ENCODE peak calls at places on chromosomes 1 and 21, in five cellular contexts. H is IMR-90; I is stimulated activated naive CD4-positive, alpha-beta T cell; J is activated CD4-positive, alpha-beta T cell treated with anti-CD3 and anti-CD28 coated beads, Interleukin-2, amount 10 ng/mL, durations not matched to agents 7 days and 5 days; Y is left lobe of liver. B is an unnamed sample.

GRCh38 chr1:92065042-92065441 is 10.2 kb downstream of the SETSIP start:
- DNase-seq in H (no peak), I (no peak), J (no peak), Y (no peak), B (no peak)

GRCh38 chr1:44805311-44806024 is 1.7 kb downstream of the DYNLT4 start:
- DNase-seq in H (no peak), I (peak; percentile 44), J (no peak), Y (no peak), B (no peak)

GRCh38 chr1:198892065-198892464 is 253.2 kb downstream of the PTPRC start:
- DNase-seq in H (peak; percentile 81), I (no peak), J (no peak), Y (no peak), B (no peak)

GRCh38 chr1:58874757-58875755 is 91.2 kb upstream of the JUN start:
- DNase-seq in H (peak; percentile 51), I (no peak), J (no peak), Y (no peak), B (no peak)

GRCh38 chr1:245874942-245875580 is 632.0 kb downstream of the SMYD3 start:
- DNase-seq in H (peak; percentile 100), I (no peak), J (no peak), Y (peak; percentile 73), B (peak; percentile 90)

GRCh38 chr1:161721738-161722343 is 497 bp downstream of the FCRLB start:
- DNase-seq in H (peak; percentile 92), I (no peak), J (no peak), Y (no peak), B (no peak)

GRCh38 chr1:30603081-30603858 is 120.1 kb downstream of the MATN1 start:
- DNase-seq in H (no peak), I (no peak), J (no peak), Y (no peak), B (no peak)

GRCh38 chr1:109361114-109361513 is 36.6 kb downstream of the SORT1 start:
- DNase-seq in H (no peak), I (no peak), J (no peak), Y (no peak), B (no peak)

GRCh38 chr1:25873120-25873519 is 2.4 kb downstream of the PAQR7 start:
- DNase-seq in H (no peak), I (no peak), J (no peak), Y (peak; percentile 98), B (no peak)

GRCh38 chr1:116382857-116383256 is 9.8 kb downstream of the ATP1A1 start:
- DNase-seq in H (no peak), I (no peak), J (no peak), Y (no peak), B (no peak)

GRCh38 chr1:214448536-214448935 is 102.9 kb downstream of the PTPN14 start:
- DNase-seq in H (no peak), I (no peak), J (no peak), Y (no peak), B (no peak)

GRCh38 chr1:205301220-205301821 is 20.2 kb downstream of the NUAK2 start:
- DNase-seq in H (peak; percentile 97), I (no peak), J (no peak), Y (no peak), B (no peak)

GRCh38 chr21:28737671-28738279 is 254.9 kb downstream of the LTN1 start:
- DNase-seq in H (peak; percentile 59), I (no peak), J (no peak), Y (no peak), B (no peak)

GRCh38 chr1:187476671-187477070 is 647.9 kb downstream of the PLA2G4A start:
- DNase-seq in H (peak; percentile 20), I (no peak), J (no peak), Y (no peak), B (no peak)

GRCh38 chr1:83998205-83998598 is 730 bp downstream of the TTLL7 start:
- DNase-seq in H (peak; percentile 6), I (no peak), J (no peak), Y (no peak), B (no peak)

GRCh38 chr21:42614811-42615342 is 38.5 kb upstream of the PDE9A start:
- DNase-seq in H (no peak), I (peak; percentile 39), J (peak; percentile 67), Y (peak; percentile 66), B (no peak)

GRCh38 chr21:38249256-38249655 is 7.5 kb upstream of the KCNJ15 start:
- DNase-seq in H (no peak), I (no peak), J (no peak), Y (no peak), B (no peak)

GRCh38 chr1:168438626-168439025 is 105.2 kb downstream of the XCL2 start:
- DNase-seq in H (no peak), I (no peak), J (no peak), Y (no peak), B (no peak)

GRCh38 chr1:79325705-79326104 is 319.2 kb upstream of the ADGRL4 start:
- DNase-seq in H (peak; percentile 1), I (no peak), J (no peak), Y (no peak), B (no peak)

GRCh38 chr1:3954391-3955160 is 54.5 kb upstream of the C1orf174 start:
- DNase-seq in H (no peak), I (no peak), J (no peak), Y (no peak), B (no peak)

GRCh38 chr21:38794978-38795377 is 10.8 kb upstream of the ETS2 start:
- DNase-seq in H (no peak), I (no peak), J (no peak), Y (peak; percentile 65), B (no peak)

GRCh38 chr1:175839678-175840669 is 96.6 kb upstream of the TNR start:
- DNase-seq in H (no peak), I (no peak), J (no peak), Y (no peak), B (no peak)

GRCh38 chr1:101239095-101240040 is 2.5 kb downstream of the S1PR1 start:
- DNase-seq in H (no peak), I (peak; percentile 67), J (peak; percentile 82), Y (no peak), B (no peak)

GRCh38 chr1:228528612-228529011 is 41.4 kb downstream of the RNF187 start:
- DNase-seq in H (no peak), I (no peak), J (no peak), Y (no peak), B (no peak)